ENCODE peak calls at places on chromosomes 2 and 18, in four cellular contexts. G, D, K and Z are unnamed samples.

GRCh38 chr2:14543284-14543683 is 89.2 kb upstream of the LRATD1 start:
- DNase-seq in K (no peak), D (no peak), G (no peak), Z (no peak)

GRCh38 chr2:68251187-68251854 is 1.0 kb downstream of the PPP3R1 start:
- DNase-seq in G (peak), K (peak), D (peak), Z (peak)

GRCh38 chr2:37441055-37441454 is 96.6 kb downstream of the QPCT start:
- DNase-seq in D (no peak), G (no peak), K (no peak), Z (no peak)

GRCh38 chr2:225226441-225226840 is 173.1 kb upstream of the NYAP2 start:
- DNase-seq in G (no peak), D (no peak), K (no peak), Z (no peak)

GRCh38 chr2:46377287-46377605 is 80.0 kb downstream of the EPAS1 start:
- DNase-seq in D (no peak), K (no peak), G (no peak), Z (no peak)

GRCh38 chr2:207148025-207148424 is 17.7 kb downstream of the KLF7 start:
- DNase-seq in G (no peak), K (no peak), D (no peak), Z (no peak)

GRCh38 chr2:135050132-135050531 is 2.0 kb upstream of the RAB3GAP1 start:
- DNase-seq in K (no peak), D (no peak), G (no peak), Z (no peak)

GRCh38 chr2:51994123-51994788 is 962.3 kb upstream of the NRXN1 start:
- DNase-seq in K (no peak), G (no peak), D (no peak), Z (no peak)

GRCh38 chr2:216352653-216353270 is 19.5 kb downstream of the MARCHF4 start:
- DNase-seq in D (peak), G (no peak), K (no peak), Z (peak)

GRCh38 chr2:174259981-174260380 is 11.6 kb upstream of the OLA1 start:
- DNase-seq in G (no peak), K (peak), D (no peak), Z (no peak)

GRCh38 chr2:5683471-5683870 is 8.7 kb upstream of the SOX11 start:
- DNase-seq in G (no peak), D (no peak), K (no peak), Z (no peak)

GRCh38 chr18:79005653-79006052 is 26.0 kb downstream of the SALL3 start:
- DNase-seq in K (no peak), D (no peak), G (no peak), Z (no peak)

GRCh38 chr18:45590546-45590945 is 24.7 kb upstream of the SLC14A2 start:
- DNase-seq in K (no peak), G (no peak), D (no peak), Z (no peak)

GRCh38 chr18:31317860-31318259 is at the start of gene DSG1:
- DNase-seq in K (no peak), G (no peak), D (no peak), Z (no peak)
- TF ChIP-seq CTCF in K (no peak), G (no peak), D (no peak), Z (no peak)

GRCh38 chr2:147386284-147386683 is 458.5 kb upstream of the ACVR2A start:
- DNase-seq in K (no peak), G (no peak), D (no peak), Z (no peak)

GRCh38 chr2:147389218-147389617 is 455.6 kb upstream of the ACVR2A start:
- DNase-seq in G (no peak), D (no peak), K (no peak), Z (no peak)

GRCh38 chr2:147394179-147394790 is 450.5 kb upstream of the ACVR2A start:
- DNase-seq in K (no peak), G (no peak), D (no peak), Z (no peak)

GRCh38 chr2:147388217-147388616 is 456.6 kb upstream of the ACVR2A start:
- DNase-seq in K (no peak), D (no peak), G (no peak), Z (no peak)

DNA sequence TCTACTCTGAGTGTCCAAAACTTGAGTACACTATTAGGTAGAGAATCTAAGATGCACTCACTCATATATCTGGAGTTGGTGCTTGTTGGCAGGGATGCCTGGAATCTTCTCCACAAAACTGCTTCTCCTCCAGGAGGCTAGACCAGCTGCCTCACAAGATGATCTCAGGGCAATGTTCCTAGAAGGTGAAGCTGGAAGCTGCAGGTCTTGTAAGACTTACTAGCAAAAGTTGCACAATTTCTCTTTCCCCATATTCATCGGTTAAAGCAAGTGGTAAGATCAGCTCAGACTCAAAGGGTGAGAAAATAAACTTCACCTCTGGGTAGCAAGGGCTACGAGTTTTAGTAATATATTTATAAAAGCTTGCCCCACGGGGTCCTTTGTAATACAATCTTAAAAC is 454.4 kb upstream of the ACVR2A start:
- DNase-seq in D (no peak), G (no peak), K (no peak), Z (no peak)
- TF ChIP-seq CTCF in D (no peak), G (no peak), K (no peak), Z (no peak)

GRCh38 chr2:175439416-175439815 is 257.9 kb upstream of the ATP5MC3 start:
- DNase-seq in G (no peak), K (no peak), D (no peak), Z (no peak)
- TF ChIP-seq CTCF in G (no peak), K (no peak), D (peak), Z (no peak)

GRCh38 chr18:8901019-8901418 is 195.7 kb downstream of the MTCL1 start:
- DNase-seq in D (no peak), K (no peak), G (no peak), Z (no peak)
- TF ChIP-seq CTCF in D (no peak), K (no peak), G (no peak), Z (no peak)

GRCh38 chr2:113876503-113877387 is 13.1 kb upstream of the ACTR3 start:
- DNase-seq in K (peak), G (peak), D (peak), Z (peak)
- TF ChIP-seq CTCF in K (no peak), G (no peak), D (peak), Z (no peak)